ENCODE peak calls at places on chromosomes 12 and 14, in six cellular contexts. N is stimulated activated CD4-positive, alpha-beta T cell treated with anti-CD3 and anti-CD28 coated beads, Interleukin-12 subunit alpha, Interleukin-12 subunit beta, amount 100 ng/mL, for 4 hours; U is cardiac muscle cell; K is ureter; L is epithelial cell of esophagus; C is stomach. X is an unnamed sample.

GRCh38 chr14:69580009-69580577 is 5.4 kb upstream of the CCDC177 start:
- DNase-seq in K (no peak), N (no peak), L (peak), C (peak), U (peak), X (no peak)

GRCh38 chr12:96226401-96226800 is 32.2 kb downstream of the ELK3 start:
- DNase-seq in L (no peak), C (no peak), N (no peak), K (no peak), U (no peak), X (no peak)

GRCh38 chr14:22555573-22556011 is 33.4 kb downstream of the DAD1 start:
- DNase-seq in C (no peak), N (peak), L (peak), K (no peak), U (no peak), X (no peak)

GRCh38 chr12:96846313-96846712 is 60.7 kb upstream of the NEDD1 start:
- DNase-seq in N (no peak), K (no peak), L (no peak), U (peak), C (no peak), X (no peak)

GRCh38 chr12:27012982-27013255 is 1.3 kb downstream of the TM7SF3 start:
- DNase-seq in C (no peak), N (no peak), K (no peak), U (no peak), L (peak), X (no peak)

GRCh38 chr14:95319312-95320075 is at the start of gene CLMN:
- DNase-seq in N (peak), U (peak), L (peak), K (no peak), C (peak), X (peak)

GRCh38 chr12:74945771-74946198 is 263.9 kb downstream of the KCNC2 start:
- DNase-seq in N (no peak), U (no peak), K (no peak), C (no peak), L (peak), X (no peak)

GRCh38 chr12:24462946-24463345 is 486.0 kb downstream of the BCAT1 start:
- DNase-seq in U (no peak), K (no peak), C (no peak), N (no peak), L (no peak), X (no peak)

GRCh38 chr14:59177229-59177628 is 11.2 kb upstream of the DAAM1 start:
- DNase-seq in L (peak), U (no peak), K (no peak), N (no peak), C (no peak), X (no peak)

GRCh38 chr14:97267509-97267908 is 470.3 kb downstream of the VRK1 start:
- DNase-seq in C (no peak), N (no peak), L (no peak), K (no peak), U (no peak), X (no peak)

GRCh38 chr12:106369624-106370346 is 12.2 kb downstream of the POLR3B start:
- DNase-seq in K (no peak), U (no peak), L (peak), C (no peak), N (no peak), X (no peak)

GRCh38 chr12:111148005-111148404 is 220.9 kb downstream of the PHETA1 start:
- DNase-seq in L (no peak), C (no peak), K (no peak), U (no peak), N (no peak), X (no peak)

GRCh38 chr12:6462234-6462995 is 8.1 kb downstream of the VAMP1 start:
- DNase-seq in L (no peak), U (no peak), C (no peak), N (no peak), K (no peak), X (no peak)

GRCh38 chr12:107544947-107545346 is 140.7 kb upstream of the PWP1 start:
- DNase-seq in K (no peak), C (no peak), L (no peak), N (no peak), U (no peak), X (no peak)

GRCh38 chr12:114860969-114861368 is 177.0 kb upstream of the TBX3 start:
- DNase-seq in L (no peak), N (no peak), K (no peak), C (no peak), U (no peak), X (no peak)

GRCh38 chr14:44449694-44450093 is 57.4 kb downstream of the FSCB start:
- DNase-seq in U (no peak), L (no peak), N (no peak), K (no peak), C (no peak), X (no peak)

GRCh38 chr12:25052191-25053020 is 103.5 kb upstream of the BCAT1 start:
- DNase-seq in K (no peak), U (peak), N (no peak), L (peak), C (no peak), X (no peak)

GRCh38 chr12:107593713-107594381 is 91.8 kb upstream of the PWP1 start:
- DNase-seq in N (no peak), K (no peak), U (no peak), L (no peak), C (no peak), X (no peak)

GRCh38 chr12:126681676-126682075 is 1585.3 kb upstream of the TMEM132C start:
- DNase-seq in L (no peak), U (peak), C (no peak), K (no peak), N (no peak), X (no peak)

GRCh38 chr14:37583358-37584210 is 11.5 kb downstream of the FOXA1 start:
- DNase-seq in N (no peak), K (no peak), L (peak), C (no peak), U (no peak), X (no peak)

GRCh38 chr12:28938056-28938455 is 211.0 kb upstream of the FAR2 start:
- DNase-seq in C (no peak), N (no peak), K (no peak), U (no peak), L (peak), X (no peak)

GRCh38 chr14:91473046-91473445 is 37.1 kb downstream of the PPP4R3A start:
- DNase-seq in C (no peak), K (no peak), L (no peak), N (no peak), U (no peak), X (no peak)

GRCh38 chr12:54220567-54220966 is 31.8 kb upstream of the SMUG1 start:
- DNase-seq in N (no peak), U (no peak), C (no peak), L (no peak), K (no peak), X (no peak)

GRCh38 chr14:93729993-93730392 is 58.3 kb downstream of the PRIMA1 start:
- DNase-seq in C (no peak), L (no peak), U (no peak), N (no peak), K (no peak), X (no peak)

GRCh38 chr12:86186449-86186848 is 69.7 kb downstream of the MGAT4C start:
- DNase-seq in N (no peak), L (peak), K (no peak), C (no peak), U (no peak), X (no peak)

GRCh38 chr12:94644141-94644575 is 6.2 kb downstream of the TMCC3 start:
- DNase-seq in K (no peak), N (no peak), L (peak), C (no peak), U (no peak), X (no peak)

GRCh38 chr14:84465890-84466289 is 1064.1 kb upstream of the FLRT2 start:
- DNase-seq in K (no peak), L (peak), C (no peak), U (no peak), N (no peak), X (no peak)

GRCh38 chr12:46209914-46210834 is 58.7 kb downstream of the SLC38A1 start:
- DNase-seq in L (peak), C (peak), U (peak), N (peak), K (no peak), X (peak)

GRCh38 chr14:36948157-36948859 is 224.1 kb downstream of the SLC25A21 start:
- DNase-seq in U (no peak), K (no peak), N (no peak), C (no peak), L (no peak), X (no peak)

GRCh38 chr14:31937730-31938346 is 139.3 kb upstream of the ARHGAP5 start:
- DNase-seq in K (peak), C (peak), N (peak), U (no peak), L (peak), X (no peak)

GRCh38 chr14:81889529-81889928 is 355.9 kb upstream of the SEL1L start:
- DNase-seq in N (no peak), K (no peak), C (no peak), L (no peak), U (no peak), X (no peak)

GRCh38 chr12:99911076-99911475 is 73.7 kb downstream of the ANKS1B start:
- DNase-seq in C (no peak), L (peak), N (no peak), K (peak), U (peak), X (peak)

GRCh38 chr14:60204104-60204842 is 39.1 kb upstream of the DHRS7 start:
- DNase-seq in C (no peak), K (no peak), U (no peak), N (no peak), L (no peak), X (no peak)

GRCh38 chr12:2198088-2198501 is 145.3 kb downstream of the CACNA1C start:
- DNase-seq in C (no peak), N (no peak), K (no peak), L (peak), U (no peak), X (no peak)

GRCh38 chr12:108890208-108890607 is 10.3 kb downstream of the DAO start:
- DNase-seq in U (peak), L (peak), K (no peak), N (no peak), C (no peak), X (no peak)

GRCh38 chr14:67515386-67516079 is 17.6 kb upstream of the PLEKHH1 start:
- DNase-seq in K (no peak), N (peak), L (peak), U (no peak), C (peak), X (no peak)

GRCh38 chr12:114166360-114166759 is 200.2 kb upstream of the RBM19 start:
- DNase-seq in U (peak), N (no peak), K (no peak), C (no peak), L (no peak), X (peak)

GRCh38 chr14:33851366-33851765 is 99.5 kb downstream of the EGLN3 start:
- DNase-seq in L (no peak), N (no peak), K (no peak), U (no peak), C (no peak), X (no peak)

X was measured in thyroid gland.